ENCODE peak calls at places on chromosomes 12 and 14, in eight cellular contexts. One of them, this sample, is unnamed.

GRCh38 chr14:72665259-72665658 is 228.6 kb downstream of the DPF3 start:
- DNase-seq in A549: peak
- DNase-seq in Karpas-422: no peak
- DNase-seq in AG04450: peak
- DNase-seq in body of pancreas: no peak
- DNase-seq in left ventricle myocardium inferior: no peak
- DNase-seq in CD4-positive, alpha-beta T cell: no peak
- DNase-seq in RWPE1: peak
- DNase-seq in this sample: no peak

GRCh38 chr12:110340706-110341105 is 59.7 kb downstream of the ATP2A2 start:
- DNase-seq in AG04450: no peak
- DNase-seq in body of pancreas: no peak
- DNase-seq in CD4-positive, alpha-beta T cell: no peak
- DNase-seq in Karpas-422: no peak
- DNase-seq in RWPE1: peak
- DNase-seq in left ventricle myocardium inferior: no peak
- DNase-seq in A549: no peak
- DNase-seq in this sample: no peak

GRCh38 chr14:22530101-22530500 is 58.9 kb downstream of the DAD1 start:
- DNase-seq in AG04450: no peak
- DNase-seq in Karpas-422: no peak
- DNase-seq in RWPE1: no peak
- DNase-seq in body of pancreas: no peak
- DNase-seq in A549: no peak
- DNase-seq in left ventricle myocardium inferior: no peak
- DNase-seq in CD4-positive, alpha-beta T cell: no peak
- DNase-seq in this sample: no peak

GRCh38 chr12:98238513-98238912 is 276.9 kb upstream of the TMPO start:
- DNase-seq in Karpas-422: no peak
- DNase-seq in body of pancreas: no peak
- DNase-seq in AG04450: peak
- DNase-seq in A549: no peak
- DNase-seq in RWPE1: no peak
- DNase-seq in left ventricle myocardium inferior: no peak
- DNase-seq in CD4-positive, alpha-beta T cell: no peak
- DNase-seq in this sample: no peak

GRCh38 chr12:53973093-53974042 is at the start of gene HOXC11:
- DNase-seq in CD4-positive, alpha-beta T cell: no peak
- DNase-seq in Karpas-422: no peak
- DNase-seq in A549: no peak
- DNase-seq in left ventricle myocardium inferior: no peak
- DNase-seq in AG04450: no peak
- DNase-seq in RWPE1: peak
- DNase-seq in body of pancreas: no peak
- DNase-seq in this sample: no peak

GRCh38 chr12:12439636-12440035 is 82.8 kb downstream of the BORCS5 start:
- DNase-seq in CD4-positive, alpha-beta T cell: peak
- DNase-seq in A549: peak
- DNase-seq in AG04450: no peak
- DNase-seq in left ventricle myocardium inferior: no peak
- DNase-seq in Karpas-422: no peak
- DNase-seq in body of pancreas: no peak
- DNase-seq in RWPE1: peak
- DNase-seq in this sample: no peak

GRCh38 chr14:40119765-40120164 is 687.5 kb upstream of the FBXO33 start:
- DNase-seq in AG04450: no peak
- DNase-seq in CD4-positive, alpha-beta T cell: no peak
- DNase-seq in Karpas-422: no peak
- DNase-seq in left ventricle myocardium inferior: no peak
- DNase-seq in body of pancreas: no peak
- DNase-seq in A549: no peak
- DNase-seq in RWPE1: no peak
- DNase-seq in this sample: no peak

GRCh38 chr12:125461831-125462230 is 396.6 kb downstream of the AACS start:
- DNase-seq in CD4-positive, alpha-beta T cell: no peak
- DNase-seq in A549: no peak
- DNase-seq in AG04450: no peak
- DNase-seq in left ventricle myocardium inferior: no peak
- DNase-seq in RWPE1: no peak
- DNase-seq in body of pancreas: no peak
- DNase-seq in Karpas-422: no peak
- DNase-seq in this sample: no peak

GRCh38 chr12:72025524-72025923 is 86.9 kb downstream of the TPH2 start:
- DNase-seq in AG04450: no peak
- DNase-seq in Karpas-422: no peak
- DNase-seq in RWPE1: peak
- DNase-seq in CD4-positive, alpha-beta T cell: no peak
- DNase-seq in A549: no peak
- DNase-seq in left ventricle myocardium inferior: no peak
- DNase-seq in body of pancreas: no peak
- DNase-seq in this sample: no peak
- H3K27ac ChIP-seq in AG04450: no peak
- H3K27ac ChIP-seq in Karpas-422: no peak
- H3K27ac ChIP-seq in RWPE1: no peak
- H3K27ac ChIP-seq in CD4-positive, alpha-beta T cell: no peak
- H3K27ac ChIP-seq in A549: no peak
- H3K27ac ChIP-seq in left ventricle myocardium inferior: no peak
- H3K27ac ChIP-seq in body of pancreas: no peak
- H3K27ac ChIP-seq in this sample: no peak

DNA sequence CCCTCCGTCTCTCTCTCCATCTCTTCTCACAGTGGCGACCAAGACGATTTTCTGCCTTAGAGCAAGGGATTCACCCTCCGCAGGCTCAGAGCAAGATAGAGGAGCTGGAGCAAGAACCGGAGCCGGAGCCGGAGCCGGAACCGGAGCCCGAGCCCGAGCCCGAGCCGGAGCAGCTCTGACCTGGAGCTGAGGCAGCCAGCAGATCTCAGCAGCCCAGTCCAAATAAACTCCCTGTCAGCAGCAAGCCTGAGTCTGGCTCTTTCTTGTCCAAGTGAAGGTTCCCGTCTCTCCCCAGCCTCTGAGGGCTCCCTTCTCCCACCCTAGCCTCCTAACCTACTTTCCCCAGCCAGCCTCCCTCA is 5.9 kb downstream of the LAG3 start:
- DNase-seq in AG04450: no peak
- DNase-seq in left ventricle myocardium inferior: peak
- DNase-seq in body of pancreas: peak
- DNase-seq in Karpas-422: no peak
- DNase-seq in RWPE1: no peak
- DNase-seq in CD4-positive, alpha-beta T cell: no peak
- DNase-seq in A549: no peak
- DNase-seq in this sample: no peak
- H3K27ac ChIP-seq in AG04450: peak
- H3K27ac ChIP-seq in left ventricle myocardium inferior: peak
- H3K27ac ChIP-seq in body of pancreas: peak
- H3K27ac ChIP-seq in Karpas-422: no peak
- H3K27ac ChIP-seq in RWPE1: peak
- H3K27ac ChIP-seq in CD4-positive, alpha-beta T cell: no peak
- H3K27ac ChIP-seq in A549: peak
- H3K27ac ChIP-seq in this sample: peak

GRCh38 chr14:65239897-65240296 is 137.6 kb upstream of the MAX start:
- DNase-seq in A549: no peak
- DNase-seq in RWPE1: no peak
- DNase-seq in Karpas-422: no peak
- DNase-seq in body of pancreas: no peak
- DNase-seq in CD4-positive, alpha-beta T cell: no peak
- DNase-seq in AG04450: no peak
- DNase-seq in left ventricle myocardium inferior: no peak
- DNase-seq in this sample: no peak

GRCh38 chr14:65237023-65237814 is 134.9 kb upstream of the MAX start:
- DNase-seq in AG04450: no peak
- DNase-seq in RWPE1: no peak
- DNase-seq in left ventricle myocardium inferior: no peak
- DNase-seq in Karpas-422: no peak
- DNase-seq in A549: no peak
- DNase-seq in CD4-positive, alpha-beta T cell: no peak
- DNase-seq in body of pancreas: no peak
- DNase-seq in this sample: no peak

GRCh38 chr14:65239143-65239672 is 136.9 kb upstream of the MAX start:
- DNase-seq in left ventricle myocardium inferior: no peak
- DNase-seq in A549: no peak
- DNase-seq in body of pancreas: no peak
- DNase-seq in RWPE1: no peak
- DNase-seq in AG04450: no peak
- DNase-seq in Karpas-422: no peak
- DNase-seq in CD4-positive, alpha-beta T cell: no peak
- DNase-seq in this sample: no peak

GRCh38 chr14:65238456-65238855 is 136.1 kb upstream of the MAX start:
- DNase-seq in AG04450: peak
- DNase-seq in A549: no peak
- DNase-seq in left ventricle myocardium inferior: no peak
- DNase-seq in CD4-positive, alpha-beta T cell: no peak
- DNase-seq in RWPE1: no peak
- DNase-seq in Karpas-422: no peak
- DNase-seq in body of pancreas: no peak
- DNase-seq in this sample: no peak

GRCh38 chr14:65237956-65238355 is 135.6 kb upstream of the MAX start:
- DNase-seq in body of pancreas: no peak
- DNase-seq in RWPE1: no peak
- DNase-seq in Karpas-422: no peak
- DNase-seq in A549: no peak
- DNase-seq in CD4-positive, alpha-beta T cell: no peak
- DNase-seq in left ventricle myocardium inferior: no peak
- DNase-seq in AG04450: no peak
- DNase-seq in this sample: no peak
- H3K27ac ChIP-seq in body of pancreas: no peak
- H3K27ac ChIP-seq in RWPE1: no peak
- H3K27ac ChIP-seq in Karpas-422: no peak
- H3K27ac ChIP-seq in A549: peak
- H3K27ac ChIP-seq in CD4-positive, alpha-beta T cell: no peak
- H3K27ac ChIP-seq in left ventricle myocardium inferior: no peak
- H3K27ac ChIP-seq in AG04450: peak
- H3K27ac ChIP-seq in this sample: no peak

DNA sequence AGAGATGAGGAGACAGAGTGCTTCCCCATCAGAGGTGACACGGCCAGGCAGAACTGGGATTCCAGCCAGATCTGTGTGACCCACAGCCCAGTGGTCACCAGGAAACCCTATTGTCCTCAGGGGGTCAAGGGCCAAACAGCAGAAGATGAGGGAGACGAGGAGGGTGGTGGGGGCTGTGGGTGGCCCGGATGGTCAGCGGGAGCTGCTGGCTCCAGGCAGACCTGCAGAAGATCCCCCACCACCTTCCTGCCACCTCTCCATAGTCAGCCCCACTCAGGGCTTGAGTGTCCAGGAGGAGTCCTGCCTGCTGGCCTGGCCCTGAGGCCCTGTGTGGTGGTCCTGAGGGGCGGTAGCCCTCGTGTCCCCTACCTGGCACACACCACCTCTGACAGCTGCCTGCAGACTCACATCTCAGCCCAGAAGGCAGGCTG is 136.8 kb downstream of the CALM1 start:
- DNase-seq in body of pancreas: no peak
- DNase-seq in CD4-positive, alpha-beta T cell: no peak
- DNase-seq in Karpas-422: no peak
- DNase-seq in AG04450: no peak
- DNase-seq in left ventricle myocardium inferior: no peak
- DNase-seq in RWPE1: no peak
- DNase-seq in A549: no peak
- DNase-seq in this sample: no peak
- H3K27ac ChIP-seq in body of pancreas: no peak
- H3K27ac ChIP-seq in CD4-positive, alpha-beta T cell: no peak
- H3K27ac ChIP-seq in Karpas-422: no peak
- H3K27ac ChIP-seq in AG04450: no peak
- H3K27ac ChIP-seq in left ventricle myocardium inferior: peak
- H3K27ac ChIP-seq in RWPE1: no peak
- H3K27ac ChIP-seq in A549: no peak
- H3K27ac ChIP-seq in this sample: peak

GRCh38 chr12:83010169-83010804 is 323.6 kb downstream of the TMTC2 start:
- DNase-seq in CD4-positive, alpha-beta T cell: no peak
- DNase-seq in RWPE1: no peak
- DNase-seq in body of pancreas: no peak
- DNase-seq in Karpas-422: no peak
- DNase-seq in A549: no peak
- DNase-seq in AG04450: no peak
- DNase-seq in left ventricle myocardium inferior: no peak
- DNase-seq in this sample: no peak

GRCh38 chr12:83016226-83016835 is 329.6 kb downstream of the TMTC2 start:
- DNase-seq in A549: peak
- DNase-seq in Karpas-422: no peak
- DNase-seq in AG04450: peak
- DNase-seq in body of pancreas: peak
- DNase-seq in left ventricle myocardium inferior: no peak
- DNase-seq in CD4-positive, alpha-beta T cell: no peak
- DNase-seq in RWPE1: peak
- DNase-seq in this sample: no peak

GRCh38 chr12:83018063-83018462 is 331.4 kb downstream of the TMTC2 start:
- DNase-seq in RWPE1: no peak
- DNase-seq in left ventricle myocardium inferior: no peak
- DNase-seq in AG04450: no peak
- DNase-seq in Karpas-422: no peak
- DNase-seq in A549: no peak
- DNase-seq in CD4-positive, alpha-beta T cell: no peak
- DNase-seq in body of pancreas: no peak
- DNase-seq in this sample: no peak

GRCh38 chr12:83017001-83017400 is 330.3 kb downstream of the TMTC2 start:
- DNase-seq in body of pancreas: no peak
- DNase-seq in RWPE1: no peak
- DNase-seq in AG04450: no peak
- DNase-seq in CD4-positive, alpha-beta T cell: no peak
- DNase-seq in left ventricle myocardium inferior: no peak
- DNase-seq in A549: no peak
- DNase-seq in Karpas-422: no peak
- DNase-seq in this sample: no peak

GRCh38 chr12:83015390-83016225 is 328.9 kb downstream of the TMTC2 start:
- DNase-seq in RWPE1: no peak
- DNase-seq in left ventricle myocardium inferior: no peak
- DNase-seq in A549: no peak
- DNase-seq in CD4-positive, alpha-beta T cell: no peak
- DNase-seq in Karpas-422: no peak
- DNase-seq in AG04450: no peak
- DNase-seq in body of pancreas: peak
- DNase-seq in this sample: no peak
- H3K27ac ChIP-seq in RWPE1: no peak
- H3K27ac ChIP-seq in left ventricle myocardium inferior: peak
- H3K27ac ChIP-seq in A549: peak
- H3K27ac ChIP-seq in CD4-positive, alpha-beta T cell: no peak
- H3K27ac ChIP-seq in Karpas-422: no peak
- H3K27ac ChIP-seq in AG04450: no peak
- H3K27ac ChIP-seq in body of pancreas: peak
- H3K27ac ChIP-seq in this sample: no peak

GRCh38 chr12:68405292-68405900 is 73.2 kb upstream of the MDM1 start:
- DNase-seq in CD4-positive, alpha-beta T cell: no peak
- DNase-seq in left ventricle myocardium inferior: no peak
- DNase-seq in Karpas-422: no peak
- DNase-seq in A549: no peak
- DNase-seq in body of pancreas: no peak
- DNase-seq in RWPE1: no peak
- DNase-seq in AG04450: no peak
- DNase-seq in this sample: no peak
- H3K27ac ChIP-seq in CD4-positive, alpha-beta T cell: no peak
- H3K27ac ChIP-seq in left ventricle myocardium inferior: peak
- H3K27ac ChIP-seq in Karpas-422: no peak
- H3K27ac ChIP-seq in A549: peak
- H3K27ac ChIP-seq in body of pancreas: peak
- H3K27ac ChIP-seq in RWPE1: no peak
- H3K27ac ChIP-seq in AG04450: peak
- H3K27ac ChIP-seq in this sample: peak

This sample was measured in coronary artery.